ENCODE peak calls at places on chromosome 1, in ten cellular contexts. W, O, X, M, T, Y, Z, G, C and K are unnamed samples.

GRCh38 chr1:1359316-1359667 is 937 bp upstream of the MXRA8 start:
- DNase-seq in X (no peak), C (no peak), T (no peak), Y (no peak), O (peak; percentile 38), W (no peak), M (no peak), G (no peak), Z (no peak), K (peak; percentile 8)

GRCh38 chr1:216215169-216215568 is 208.1 kb downstream of the USH2A start:
- DNase-seq in M (peak; percentile 7), C (peak; percentile 21), X (no peak), W (no peak), G (no peak), T (no peak), O (no peak), Z (no peak), Y (no peak), K (no peak)

GRCh38 chr1:245599413-245600174 is 444.8 kb downstream of the KIF26B start:
- DNase-seq in Y (no peak), T (no peak), Z (peak; percentile 48), C (no peak), G (no peak), M (peak; percentile 97), X (no peak), O (peak; percentile 30), W (no peak), K (no peak)

GRCh38 chr1:108947871-108948525 is 15.3 kb downstream of the CLCC1 start:
- DNase-seq in Z (no peak), W (no peak), T (no peak), X (no peak), O (no peak), C (peak; percentile 15), M (peak; percentile 15), G (no peak), Y (no peak), K (no peak)

GRCh38 chr1:58932820-58933598 is 149.2 kb upstream of the JUN start:
- DNase-seq in W (peak; percentile 26), X (peak; percentile 71), Y (peak; percentile 79), Z (peak; percentile 30), O (peak; percentile 34), C (peak; percentile 99), G (no peak), M (peak; percentile 82), T (no peak), K (no peak)

GRCh38 chr1:53075761-53076163 is 13.7 kb downstream of the PODN start:
- DNase-seq in O (peak; percentile 6), C (no peak), W (peak; percentile 12), Y (no peak), Z (no peak), M (no peak), X (no peak), T (no peak), G (no peak), K (no peak)

GRCh38 chr1:60894121-60894520 is 188.2 kb upstream of the NFIA start:
- DNase-seq in M (no peak), C (no peak), T (no peak), W (no peak), Z (no peak), G (no peak), O (no peak), Y (no peak), X (no peak), K (no peak)

GRCh38 chr1:36446261-36446660 is 4.0 kb downstream of the OSCP1 start:
- DNase-seq in Z (no peak), T (peak; percentile 56), O (no peak), C (no peak), X (no peak), Y (no peak), M (no peak), W (no peak), G (no peak), K (no peak)

GRCh38 chr1:109980324-109981127 is 4.0 kb upstream of the AHCYL1 start:
- DNase-seq in C (peak; percentile 42), G (no peak), O (no peak), M (no peak), T (peak; percentile 62), W (no peak), Z (no peak), X (peak; percentile 38), Y (peak; percentile 26), K (no peak)

GRCh38 chr1:111475706-111476105 is 1.9 kb downstream of the C1orf162 start:
- DNase-seq in G (no peak), Y (no peak), O (no peak), W (no peak), T (no peak), Z (no peak), C (no peak), X (no peak), M (no peak), K (no peak)

GRCh38 chr1:21834094-21834493 is 22.0 kb downstream of the LDLRAD2 start:
- DNase-seq in W (no peak), Y (no peak), C (peak; percentile 40), X (no peak), O (no peak), Z (no peak), M (no peak), G (no peak), T (no peak), K (no peak)

GRCh38 chr1:180154003-180154324 is 705 bp upstream of the QSOX1 start:
- DNase-seq in W (no peak), O (no peak), T (no peak), X (no peak), M (no peak), G (no peak), Z (no peak), C (no peak), Y (no peak), K (no peak)

GRCh38 chr1:79497193-79497773 is 490.8 kb upstream of the ADGRL4 start:
- DNase-seq in W (no peak), X (peak; percentile 10), O (no peak), G (no peak), Y (peak; percentile 10), C (peak; percentile 37), T (peak; percentile 48), Z (peak; percentile 14), M (peak; percentile 64), K (peak; percentile 9)

GRCh38 chr1:89723144-89723543 is 90.2 kb downstream of the LRRC8C start:
- DNase-seq in O (no peak), G (no peak), X (no peak), M (no peak), C (no peak), Y (no peak), T (no peak), W (no peak), Z (no peak), K (no peak)

GRCh38 chr1:155079487-155080249 is 1.0 kb downstream of the EFNA3 start:
- DNase-seq in X (no peak), T (no peak), C (no peak), M (no peak), G (no peak), Z (no peak), Y (no peak), W (no peak), O (no peak), K (no peak)

GRCh38 chr1:214165850-214166374 is 115.0 kb upstream of the SMYD2 start:
- DNase-seq in O (no peak), M (no peak), X (no peak), Y (no peak), C (no peak), G (no peak), W (no peak), Z (no peak), T (no peak), K (no peak)

GRCh38 chr1:91851130-91852010 is 34.6 kb downstream of the TGFBR3 start:
- DNase-seq in M (peak; percentile 95), X (peak; percentile 25), C (peak; percentile 83), O (peak; percentile 85), G (no peak), W (peak; percentile 84), Z (peak; percentile 90), Y (no peak), T (no peak), K (no peak)

GRCh38 chr1:226480459-226480858 is 68.1 kb upstream of the STUM start:
- DNase-seq in O (no peak), C (no peak), T (peak; percentile 27), M (no peak), Z (no peak), Y (no peak), G (no peak), X (no peak), W (no peak), K (no peak)
- TF ChIP-seq CTCF in O (no peak), C (no peak), T (no peak), M (no peak), Z (no peak), Y (no peak), G (no peak), X (no peak), W (no peak), K (no peak)

GRCh38 chr1:25566730-25567341 is 23.4 kb downstream of the LDLRAP1 start:
- DNase-seq in M (no peak), Y (no peak), X (no peak), T (no peak), W (peak; percentile 54), O (peak; percentile 84), G (no peak), C (peak; percentile 55), Z (no peak), K (no peak)
- TF ChIP-seq CTCF in M (no peak), Y (no peak), X (no peak), T (no peak), W (no peak), O (peak; percentile 20), G (no peak), C (peak; percentile 42), Z (peak; percentile 31), K (no peak)

DNA sequence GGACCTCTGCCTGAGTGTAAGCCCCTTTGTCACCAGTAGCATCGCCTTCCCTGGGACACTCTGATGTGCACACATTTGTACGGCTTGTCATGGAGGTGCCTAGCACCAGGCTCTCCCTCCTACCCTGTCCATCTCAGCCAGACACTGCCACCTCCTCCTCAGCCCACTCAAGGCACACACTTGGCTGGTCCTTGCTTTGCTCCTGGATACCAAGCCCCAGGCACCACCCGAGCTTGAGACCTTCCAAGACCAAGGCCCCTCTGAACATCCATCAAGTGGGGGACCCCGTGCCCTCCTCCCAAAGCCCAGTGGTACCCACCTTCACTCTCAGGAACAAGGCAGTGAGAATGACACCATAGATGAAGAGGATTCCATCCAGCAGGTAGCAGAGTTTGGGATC is 78.0 kb downstream of the CD247 start:
- DNase-seq in M (no peak), C (no peak), T (no peak), Z (no peak), X (no peak), Y (no peak), O (no peak), W (no peak), G (no peak), K (no peak)
- TF ChIP-seq CTCF in M (no peak), C (no peak), T (no peak), Z (no peak), X (no peak), Y (no peak), O (no peak), W (no peak), G (no peak), K (no peak)

DNA sequence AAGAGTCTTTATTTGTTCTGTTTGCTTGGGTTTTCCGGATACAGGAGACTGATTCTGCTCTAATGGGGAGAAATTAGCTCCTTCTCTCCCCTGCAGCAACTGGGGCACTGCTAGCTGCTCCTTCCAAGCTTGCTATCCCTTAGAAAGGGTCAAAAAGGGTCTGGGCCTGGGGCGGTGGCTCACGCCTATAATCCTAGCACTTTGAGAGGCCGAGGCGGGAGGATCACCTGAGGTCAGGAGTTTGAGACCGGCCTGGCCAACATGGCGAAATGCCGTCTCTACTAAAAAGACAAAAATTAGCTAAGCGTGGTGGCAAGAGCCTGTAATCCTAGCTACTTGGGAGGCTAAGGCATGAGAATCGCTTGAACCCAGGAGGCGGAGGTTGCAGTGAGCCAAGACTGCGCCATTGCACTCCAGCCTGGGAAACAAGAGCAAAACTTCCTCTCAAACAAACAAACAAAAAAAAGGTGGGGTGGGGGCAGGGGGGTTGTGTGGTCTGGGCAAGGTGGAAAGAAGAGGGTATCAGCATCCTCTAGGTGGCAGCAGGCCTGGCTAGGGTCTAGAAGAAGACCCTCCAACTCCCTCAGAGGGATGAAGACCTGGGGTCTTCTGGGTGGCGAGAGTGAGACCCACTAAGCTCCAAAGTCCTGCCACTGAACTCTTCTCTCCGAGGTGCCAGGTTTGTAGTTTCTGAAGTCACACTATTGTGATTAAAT is 15.4 kb upstream of the TBX15 start:
- DNase-seq in M (no peak), C (no peak), G (no peak), X (no peak), Y (no peak), Z (no peak), O (no peak), W (no peak), T (no peak), K (no peak)
- TF ChIP-seq CTCF in M (no peak), C (no peak), G (no peak), X (no peak), Y (peak; percentile 12), Z (no peak), O (no peak), W (no peak), T (no peak), K (no peak)